ENCODE peak calls at places on chromosomes 1 and 21, in four cellular contexts. Q, N, R and Y are unnamed samples.

GRCh38 chr21:26070822-26071425 is 99.6 kb downstream of the APP start:
- DNase-seq in Q (no peak), N (peak; percentile 76), R (no peak), Y (peak; percentile 45)

GRCh38 chr1:244741692-244742091 is 88.8 kb downstream of the DESI2 start:
- DNase-seq in Q (no peak), N (no peak), R (no peak), Y (no peak)

GRCh38 chr1:1599030-1599916 is 662 bp downstream of the FNDC10 start:
- DNase-seq in Q (peak; percentile 70), N (peak; percentile 32), R (no peak), Y (peak; percentile 37)

GRCh38 chr21:39311164-39311563 is 2.3 kb downstream of the BRWD1 start:
- DNase-seq in Q (no peak), N (no peak), R (no peak), Y (no peak)

GRCh38 chr1:46421739-46422138 is 27.6 kb downstream of the FAAH start:
- DNase-seq in Q (no peak), N (no peak), R (no peak), Y (no peak)

GRCh38 chr1:41619511-41620364 is 135.3 kb upstream of the EDN2 start:
- DNase-seq in Q (no peak), N (peak; percentile 55), R (peak; percentile 27), Y (no peak)

GRCh38 chr1:167121375-167122120 is 27.7 kb downstream of the STYXL2 start:
- DNase-seq in Q (peak; percentile 73), N (peak; percentile 86), R (no peak), Y (no peak)

GRCh38 chr1:44030606-44031050 is 634 bp downstream of the SLC6A9 start:
- DNase-seq in Q (peak; percentile 70), N (peak; percentile 83), R (no peak), Y (peak; percentile 34)

GRCh38 chr1:161498646-161499045 is 6.6 kb upstream of the FCGR2A start:
- DNase-seq in Q (no peak), N (no peak), R (no peak), Y (no peak)

GRCh38 chr1:205985330-205986005 is 17.7 kb downstream of the RAB7B start:
- DNase-seq in Q (no peak), N (no peak), R (no peak), Y (no peak)

GRCh38 chr1:68121536-68121935 is 71.1 kb upstream of the DIRAS3 start:
- DNase-seq in Q (no peak), N (no peak), R (no peak), Y (peak; percentile 87)

GRCh38 chr1:42993631-42994121 is 35.0 kb upstream of the SLC2A1 start:
- DNase-seq in Q (no peak), N (peak; percentile 81), R (no peak), Y (no peak)

GRCh38 chr1:167938083-167938482 is 1.2 kb upstream of the MPC2 start:
- DNase-seq in Q (no peak), N (no peak), R (no peak), Y (no peak)

GRCh38 chr1:14810631-14811325 is 212.3 kb downstream of the KAZN start:
- DNase-seq in Q (no peak), N (no peak), R (no peak), Y (no peak)

GRCh38 chr1:13652238-13652637 is 47.8 kb upstream of the PRDM2 start:
- DNase-seq in Q (no peak), N (no peak), R (no peak), Y (no peak)

GRCh38 chr1:160405331-160405877 is 5.0 kb downstream of the VANGL2 start:
- DNase-seq in Q (no peak), N (no peak), R (no peak), Y (no peak)

GRCh38 chr1:69377507-69377906 is 190.2 kb upstream of the LRRC7 start:
- DNase-seq in Q (no peak), N (no peak), R (no peak), Y (no peak)

GRCh38 chr1:174074757-174075156 is 52.6 kb upstream of the RC3H1 start:
- DNase-seq in Q (no peak), N (no peak), R (no peak), Y (peak; percentile 55)

GRCh38 chr1:213999732-214000131 is 12.0 kb downstream of the PROX1 start:
- DNase-seq in Q (no peak), N (no peak), R (no peak), Y (no peak)
- H4K5ac ChIP-seq in Q (no peak overlapping the region), N (no peak overlapping the region), R (no peak overlapping the region), Y (no peak overlapping the region)

GRCh38 chr1:111716371-111716770 is 22.8 kb downstream of the INKA2 start:
- DNase-seq in Q (no peak), N (peak; percentile 89), R (no peak), Y (no peak)
- H4K5ac ChIP-seq in Q (no peak overlapping the region), N (no peak overlapping the region), R (no peak overlapping the region), Y (no peak overlapping the region)

GRCh38 chr1:188350104-188350503 is 1521.4 kb downstream of the PLA2G4A start:
- DNase-seq in Q (no peak), N (no peak), R (no peak), Y (no peak)

GRCh38 chr1:188359315-188359714 is 1530.6 kb downstream of the PLA2G4A start:
- DNase-seq in Q (no peak), N (no peak), R (no peak), Y (no peak)

GRCh38 chr1:188355847-188356246 is 1527.1 kb downstream of the PLA2G4A start:
- DNase-seq in Q (no peak), N (no peak), R (no peak), Y (no peak)

DNA sequence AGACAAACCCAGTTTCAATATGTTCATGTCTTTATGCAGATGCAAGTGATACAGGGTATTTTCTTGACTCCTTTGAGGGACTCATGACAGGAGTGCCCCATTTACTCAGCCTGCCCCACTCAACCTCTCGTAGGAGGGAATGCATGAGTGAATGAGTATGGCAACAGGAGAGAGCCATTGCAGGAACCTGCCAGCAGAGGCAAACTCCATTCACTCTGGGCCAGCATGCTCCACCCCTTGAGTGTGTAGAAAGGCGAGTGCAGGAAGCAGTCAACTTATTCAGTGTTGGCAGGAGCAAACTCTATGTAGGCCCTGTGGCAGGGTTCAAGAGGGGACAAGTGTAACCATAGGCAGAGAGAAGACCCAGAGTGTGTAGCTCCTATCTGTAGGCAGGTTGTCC is 1526.3 kb downstream of the PLA2G4A start:
- DNase-seq in Q (no peak), N (no peak), R (no peak), Y (no peak)
- H4K5ac ChIP-seq in Q (no peak overlapping the region), N (no peak overlapping the region), R (no peak overlapping the region), Y (no peak overlapping the region)

DNA sequence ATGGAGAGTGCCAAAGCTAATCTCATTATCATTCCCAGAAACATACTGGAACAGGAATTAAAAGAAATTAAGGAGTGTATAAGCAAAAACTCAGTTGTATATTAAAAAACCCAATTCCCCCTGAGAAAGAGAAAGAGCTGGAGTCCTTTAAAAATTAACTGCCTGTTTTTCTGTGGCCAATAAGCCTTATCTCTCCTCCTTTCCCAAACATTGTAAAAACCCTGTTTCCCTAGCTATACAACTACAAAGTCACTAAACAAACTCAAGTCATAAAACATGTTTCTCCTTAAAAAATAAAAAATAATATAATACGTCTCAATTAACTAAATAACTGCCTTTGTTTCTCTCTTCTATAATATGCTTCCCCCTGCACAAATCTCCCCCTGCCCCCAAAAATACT is 26.9 kb upstream of the THEM4 start:
- DNase-seq in Q (no peak), N (no peak), R (no peak), Y (no peak)
- H4K5ac ChIP-seq in Q (no peak overlapping the region), N (no peak overlapping the region), R (no peak overlapping the region), Y (no peak overlapping the region)

DNA sequence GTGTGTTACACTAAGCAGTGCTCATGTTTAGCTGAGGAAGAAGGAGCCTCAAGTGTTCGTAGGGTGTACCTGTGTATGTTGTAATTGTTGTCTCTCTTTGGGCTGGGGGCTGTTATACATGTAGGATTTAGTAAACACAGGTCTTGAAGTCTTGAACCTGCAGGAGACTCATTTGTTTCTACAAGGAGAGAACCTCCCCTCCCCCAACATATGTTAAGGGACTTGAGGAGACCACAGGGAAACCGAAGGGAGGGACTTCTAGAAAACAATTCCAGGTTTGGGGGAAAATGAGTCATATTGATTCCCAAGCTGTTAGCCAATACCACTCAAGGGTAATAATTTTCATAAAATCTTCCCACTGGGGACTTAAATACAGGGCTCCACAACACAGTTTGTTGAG is 25.0 kb upstream of the AGBL4 start:
- DNase-seq in Q (no peak), N (peak; percentile 42), R (no peak), Y (no peak)
- H4K5ac ChIP-seq in Q (no peak overlapping the region), N (no peak overlapping the region), R (no peak overlapping the region), Y (no peak overlapping the region)

DNA sequence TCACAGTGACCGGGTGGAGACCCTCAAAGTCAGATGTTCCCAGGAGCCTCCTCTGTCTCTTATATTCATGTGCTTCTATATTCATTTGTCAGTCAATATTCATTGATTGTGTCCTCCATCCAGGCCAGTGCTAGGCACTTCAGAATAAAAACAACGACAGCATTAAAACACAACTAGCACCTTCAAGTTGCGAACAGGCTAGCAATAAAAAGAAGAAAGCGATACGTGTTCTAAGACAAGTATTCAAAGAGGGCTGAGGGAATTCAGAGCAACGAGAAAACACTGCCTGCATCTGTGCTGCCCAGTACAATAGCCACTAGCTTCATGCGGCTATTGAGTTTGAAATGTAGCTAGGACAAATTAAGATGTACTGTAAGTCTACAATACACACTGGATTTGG is 138.0 kb downstream of the PLXNA2 start:
- DNase-seq in Q (no peak), N (no peak), R (no peak), Y (no peak)
- H4K5ac ChIP-seq in Q (no peak overlapping the region), N (no peak overlapping the region), R (no peak overlapping the region), Y (no peak overlapping the region)

GRCh38 chr1:5572794-5573193 is 419.4 kb downstream of the NPHP4 start:
- DNase-seq in Q (no peak), N (no peak), R (no peak), Y (no peak)
- H4K5ac ChIP-seq in Q (no peak overlapping the region), N (no peak overlapping the region), R (no peak overlapping the region), Y (no peak overlapping the region)